ENCODE peak calls at places on chromosomes 3 and 15, in seven cellular contexts. I is heart right ventricle, Z is AG10803, T is left lung, U is Calu3, E is hepatocyte, B is fibroblast of lung. Y is an unnamed sample.
A peak's percentile ranks its signal among the peaks of the same experiment; 100 is the strongest.

GRCh38 chr15:61256231-61256630 is 27.1 kb upstream of the RORA start:
- DNase-seq in I (no peak), Z (peak; percentile 3), T (no peak), U (no peak), E (no peak), B (peak; percentile 19), Y (no peak)

GRCh38 chr3:127440384-127440783 is 150.1 kb downstream of the TPRA1 start:
- DNase-seq in I (no peak), Z (no peak), T (peak; percentile 23), U (no peak), E (no peak), B (no peak), Y (no peak)

GRCh38 chr3:152540120-152540519 is 271.4 kb downstream of the MBNL1 start:
- DNase-seq in I (no peak), Z (no peak), T (no peak), U (no peak), E (no peak), B (no peak), Y (no peak)

GRCh38 chr15:95016511-95017219 is 785.3 kb downstream of the MCTP2 start:
- DNase-seq in I (no peak), Z (peak; percentile 25), T (no peak), U (no peak), E (peak; percentile 20), B (peak; percentile 80), Y (no peak)

GRCh38 chr3:10338591-10339369 is 17.9 kb upstream of the SEC13 start:
- DNase-seq in I (no peak), Z (no peak), T (no peak), U (no peak), E (no peak), B (no peak), Y (peak; percentile 36)

GRCh38 chr3:82676356-82677026 is 915.0 kb upstream of the GBE1 start:
- DNase-seq in I (no peak), Z (no peak), T (no peak), U (no peak), E (no peak), B (no peak), Y (no peak)

GRCh38 chr15:68930268-68931022 is at the start of gene SPESP1:
- DNase-seq in I (peak; percentile 85), Z (peak; percentile 72), T (peak; percentile 75), U (no peak), E (no peak), B (peak; percentile 75), Y (no peak)

GRCh38 chr3:135531996-135532395 is 433.5 kb upstream of the PPP2R3A start:
- DNase-seq in I (no peak), Z (no peak), T (no peak), U (no peak), E (peak; percentile 22), B (no peak), Y (no peak)

GRCh38 chr3:194522579-194523046 is 35.8 kb upstream of the ATP13A3 start:
- DNase-seq in I (no peak), Z (no peak), T (no peak), U (no peak), E (no peak), B (no peak), Y (no peak)

GRCh38 chr15:69893863-69894262 is 203.9 kb downstream of the TLE3 start:
- DNase-seq in I (peak; percentile 22), Z (peak; percentile 79), T (no peak), U (no peak), E (peak; percentile 36), B (peak; percentile 30), Y (peak; percentile 15)

GRCh38 chr3:129481783-129482332 is 41.8 kb downstream of the IFT122 start:
- DNase-seq in I (peak; percentile 63), Z (peak; percentile 79), T (peak; percentile 66), U (no peak), E (no peak), B (peak; percentile 38), Y (no peak)

GRCh38 chr3:122305818-122306621 is 19.0 kb upstream of the CSTA start:
- DNase-seq in I (no peak), Z (no peak), T (no peak), U (peak; percentile 52), E (peak; percentile 56), B (no peak), Y (no peak)

GRCh38 chr3:140187648-140188221 is 252.8 kb downstream of the CLSTN2 start:
- DNase-seq in I (no peak), Z (no peak), T (no peak), U (no peak), E (no peak), B (no peak), Y (no peak)

GRCh38 chr3:169278667-169279066 is 384.8 kb downstream of the MECOM start:
- DNase-seq in I (no peak), Z (no peak), T (no peak), U (no peak), E (no peak), B (no peak), Y (no peak)

GRCh38 chr15:95498956-95499355 is 831.5 kb upstream of the NR2F2 start:
- DNase-seq in I (no peak), Z (no peak), T (no peak), U (no peak), E (no peak), B (no peak), Y (no peak)

GRCh38 chr15:74175271-74176191 is 2.0 kb downstream of the ISLR start:
- DNase-seq in I (no peak), Z (no peak), T (peak; percentile 29), U (no peak), E (no peak), B (no peak), Y (no peak)

GRCh38 chr3:8482960-8483665 is 18.5 kb upstream of the LMCD1 start:
- DNase-seq in I (peak; percentile 25), Z (peak; percentile 99), T (peak; percentile 74), U (peak; percentile 37), E (peak; percentile 63), B (peak; percentile 95), Y (no peak)

GRCh38 chr3:107641572-107642307 is 119.0 kb downstream of the BBX start:
- DNase-seq in I (no peak), Z (peak; percentile 69), T (no peak), U (no peak), E (no peak), B (peak; percentile 59), Y (no peak)

GRCh38 chr3:161305095-161305991 is 66.0 kb downstream of the SPTSSB start:
- DNase-seq in I (no peak), Z (peak; percentile 22), T (no peak), U (peak; percentile 31), E (peak; percentile 25), B (peak; percentile 40), Y (no peak)

GRCh38 chr15:25767356-25768151 is 95.6 kb downstream of the ATP10A start:
- DNase-seq in I (no peak), Z (no peak), T (no peak), U (no peak), E (no peak), B (no peak), Y (no peak)

GRCh38 chr3:188049890-188050530 is 103.9 kb upstream of the LPP start:
- DNase-seq in I (no peak), Z (no peak), T (no peak), U (no peak), E (no peak), B (no peak), Y (no peak)

GRCh38 chr3:71066356-71066755 is 517.2 kb downstream of the FOXP1 start:
- DNase-seq in I (peak; percentile 26), Z (no peak), T (peak; percentile 51), U (no peak), E (no peak), B (no peak), Y (no peak)

GRCh38 chr3:125052671-125053303 is 3.0 kb downstream of the HEG1 start:
- DNase-seq in I (no peak), Z (peak; percentile 98), T (no peak), U (no peak), E (no peak), B (peak; percentile 77), Y (no peak)

GRCh38 chr15:89566141-89566540 is 9.1 kb upstream of the TICRR start:
- DNase-seq in I (no peak), Z (peak; percentile 16), T (no peak), U (no peak), E (no peak), B (no peak), Y (no peak)

GRCh38 chr15:80121546-80121945 is 31.3 kb upstream of the FAH start:
- DNase-seq in I (no peak), Z (no peak), T (no peak), U (no peak), E (no peak), B (no peak), Y (no peak)

GRCh38 chr15:101251830-101252820 is at the start of gene CHSY1:
- DNase-seq in I (peak; percentile 95), Z (peak; percentile 93), T (peak; percentile 93), U (peak; percentile 90), E (peak; percentile 93), B (peak; percentile 95), Y (peak; percentile 81)
- TF ChIP-seq CTCF in I (peak; percentile 53), Z (no peak), T (no peak), U (no peak), E (peak; percentile 21), B (no peak), Y (no peak)

GRCh38 chr15:57376695-57377477 is 581 bp downstream of the CGNL1 start:
- DNase-seq in I (peak; percentile 30), Z (no peak), T (peak; percentile 47), U (peak; percentile 20), E (peak; percentile 53), B (no peak), Y (peak; percentile 26)

GRCh38 chr15:57375827-57376694 is at the start of gene CGNL1:
- DNase-seq in I (peak; percentile 65), Z (no peak), T (peak; percentile 43), U (peak; percentile 61), E (peak; percentile 77), B (no peak), Y (peak; percentile 62)

GRCh38 chr15:57379487-57379886 is 3.2 kb downstream of the CGNL1 start:
- DNase-seq in I (no peak), Z (no peak), T (no peak), U (no peak), E (no peak), B (no peak), Y (no peak)

GRCh38 chr15:57380854-57381253 is 4.5 kb downstream of the CGNL1 start:
- DNase-seq in I (no peak), Z (no peak), T (no peak), U (no peak), E (no peak), B (no peak), Y (no peak)

GRCh38 chr15:57377478-57377847 is 1.2 kb downstream of the CGNL1 start:
- DNase-seq in I (no peak), Z (no peak), T (no peak), U (peak; percentile 28), E (no peak), B (no peak), Y (no peak)
- TF ChIP-seq CTCF in I (no peak), Z (no peak), T (no peak), U (no peak), E (no peak), B (no peak), Y (no peak)

DNA sequence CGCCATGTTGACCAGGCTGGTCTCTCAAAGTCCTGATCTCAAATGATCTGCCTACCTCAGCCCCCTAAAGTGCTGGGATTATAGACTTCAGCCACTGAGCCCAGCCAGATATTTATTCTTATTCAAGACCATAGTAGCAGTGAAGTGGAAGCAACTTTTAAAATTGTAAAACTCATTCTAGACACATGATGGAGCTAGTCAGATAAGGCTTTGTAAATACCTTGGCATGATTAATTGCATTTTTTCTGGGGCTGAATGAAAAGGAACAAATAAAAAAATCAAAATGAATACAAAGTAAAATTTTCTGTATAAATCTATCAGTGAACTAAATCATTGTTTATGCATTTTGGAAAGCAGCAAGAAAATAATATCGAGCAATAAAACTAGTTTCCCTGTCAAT is 4.1 kb upstream of the MYO1E start:
- DNase-seq in I (no peak), Z (no peak), T (no peak), U (no peak), E (no peak), B (peak; percentile 31), Y (no peak)
- TF ChIP-seq CTCF in I (peak; percentile 36), Z (no peak), T (no peak), U (no peak), E (peak; percentile 17), B (no peak), Y (no peak)

GRCh38 chr15:41336549-41336948 is 3.9 kb downstream of the NUSAP1 start:
- DNase-seq in I (no peak), Z (no peak), T (no peak), U (no peak), E (no peak), B (no peak), Y (no peak)
- TF ChIP-seq CTCF in I (no peak), Z (no peak), T (no peak), U (no peak), E (no peak), B (no peak), Y (no peak)